ENCODE peak calls at places on chromosome 2, in six cellular contexts. D, Y, W, E, A and P are unnamed samples.

GRCh38 chr2:96872591-96873349 is 2.9 kb upstream of the SEMA4C start:
- DNase-seq in D (no peak), Y (no peak), W (no peak), E (peak), A (peak), P (no peak)

GRCh38 chr2:60100034-60100433 is 453.4 kb downstream of the BCL11A start:
- DNase-seq in D (no peak), Y (no peak), W (no peak), E (peak), A (no peak), P (no peak)

GRCh38 chr2:205686231-205687017 is 4.1 kb downstream of the NRP2 start:
- DNase-seq in D (no peak), Y (no peak), W (no peak), E (no peak), A (no peak), P (peak)

GRCh38 chr2:120561393-120562035 is 174.2 kb upstream of the GLI2 start:
- DNase-seq in D (no peak), Y (no peak), W (no peak), E (no peak), A (no peak), P (no peak)

GRCh38 chr2:229855116-229855515 is 66.7 kb downstream of the TRIP12 start:
- DNase-seq in D (no peak), Y (no peak), W (no peak), E (no peak), A (no peak), P (no peak)

GRCh38 chr2:19120941-19121750 is 237.3 kb downstream of the OSR1 start:
- DNase-seq in D (no peak), Y (peak), W (no peak), E (no peak), A (peak), P (peak)

GRCh38 chr2:231545105-231545902 is 15.1 kb upstream of the NMUR1 start:
- DNase-seq in D (peak), Y (no peak), W (peak), E (peak), A (peak), P (peak)

GRCh38 chr2:241123816-241124536 is 21.9 kb upstream of the MTERF4 start:
- DNase-seq in D (no peak), Y (no peak), W (no peak), E (peak), A (no peak), P (no peak)